ENCODE peak calls at places on chromosome X, in four cellular contexts. N is Right ventricle myocardium inferior; Y is stimulated activated CD4-positive, alpha-beta T cell treated with anti-CD3 and anti-CD28 coated beads, Interleukin-1b, Interleukin-23, amount 100 ng/mL, for 4 hours; W is stimulated activated effector memory CD8-positive, alpha-beta T cell treated with anti-CD3 and anti-CD28 coated beads, Interleukin-12 subunit alpha, Interleukin-12 subunit beta, amount 100 ng/mL, for 72 hours. H is an unnamed sample.

GRCh38 chrX:26783512-26784225 is 567.7 kb downstream of the MAGEB5 start:
- DNase-seq in W (no peak), N (no peak), Y (no peak), H (no peak)

GRCh38 chrX:115259238-115259875 is 25.5 kb upstream of the LRCH2 start:
- DNase-seq in N (no peak), Y (no peak), W (no peak), H (no peak)

GRCh38 chrX:111511477-111511876 is at the start of gene SERTM2:
- DNase-seq in N (no peak), W (no peak), Y (no peak), H (no peak)

GRCh38 chrX:44032479-44032878 is 59.3 kb upstream of the NDP start:
- DNase-seq in N (no peak), Y (no peak), W (no peak), H (no peak)

GRCh38 chrX:71541546-71542022 is 8.7 kb downstream of the OGT start:
- DNase-seq in N (no peak), Y (no peak), W (no peak), H (no peak)

GRCh38 chrX:113157496-113157895 is 316.9 kb upstream of the AMOT start:
- DNase-seq in Y (no peak), W (no peak), N (no peak), H (no peak)

GRCh38 chrX:19595036-19595435 is 79.7 kb upstream of the MAP3K15 start:
- DNase-seq in W (no peak), N (no peak), Y (no peak), H (no peak)

GRCh38 chrX:53312946-53313745 is 31.8 kb upstream of the IQSEC2 start:
- DNase-seq in W (peak), Y (peak), N (no peak), H (peak)

GRCh38 chrX:103276581-103277002 is at the start of gene TCEAL5:
- DNase-seq in W (no peak), N (no peak), Y (no peak), H (no peak)

GRCh38 chrX:131609480-131609879 is 65.6 kb downstream of the OR13H1 start:
- DNase-seq in Y (no peak), N (no peak), W (no peak), H (no peak)

GRCh38 chrX:16712825-16713155 is 321 bp upstream of the CTPS2 start:
- DNase-seq in N (no peak), W (no peak), Y (no peak), H (no peak)

GRCh38 chrX:108091266-108091877 is at the start of the genes ATG4A and PSMD10:
- DNase-seq in N (peak), W (peak), Y (peak), H (peak)

GRCh38 chrX:7574325-7574724 is 268.6 kb upstream of the VCX start:
- DNase-seq in N (no peak), W (no peak), Y (no peak), H (no peak)